ENCODE peak calls at places on chromosomes 12 and 14, in five cellular contexts. One of them, this sample, is unnamed.

GRCh38 chr12:2003676-2004112 is 563 bp downstream of the DCP1B start:
- DNase-seq in Panc1: no peak
- DNase-seq in SK-N-SH: no peak
- DNase-seq in GM12892: no peak
- DNase-seq in HCT116: no peak
- DNase-seq in this sample: no peak

GRCh38 chr12:67070307-67070600 is 198.9 kb upstream of the CAND1 start:
- DNase-seq in Panc1: no peak
- DNase-seq in SK-N-SH: peak
- DNase-seq in GM12892: no peak
- DNase-seq in HCT116: no peak
- DNase-seq in this sample: no peak

GRCh38 chr12:84856156-84856900 is 56.3 kb downstream of the SLC6A15 start:
- DNase-seq in Panc1: no peak
- DNase-seq in SK-N-SH: no peak
- DNase-seq in GM12892: no peak
- DNase-seq in HCT116: no peak
- DNase-seq in this sample: no peak

GRCh38 chr12:92927436-92928116 is 1.5 kb downstream of the EEA1 start:
- DNase-seq in Panc1: no peak
- DNase-seq in SK-N-SH: no peak
- DNase-seq in GM12892: no peak
- DNase-seq in HCT116: no peak
- DNase-seq in this sample: peak

GRCh38 chr12:96294831-96295230 is 100.7 kb downstream of the ELK3 start:
- DNase-seq in Panc1: no peak
- DNase-seq in SK-N-SH: no peak
- DNase-seq in GM12892: no peak
- DNase-seq in HCT116: no peak
- DNase-seq in this sample: no peak

GRCh38 chr14:70707138-70708038 is 65.7 kb downstream of the TTC9 start:
- DNase-seq in Panc1: no peak
- DNase-seq in SK-N-SH: no peak
- DNase-seq in GM12892: no peak
- DNase-seq in HCT116: peak
- DNase-seq in this sample: no peak

GRCh38 chr14:64715628-64716412 is 11.6 kb downstream of the PLEKHG3 start:
- DNase-seq in Panc1: no peak
- DNase-seq in SK-N-SH: no peak
- DNase-seq in GM12892: no peak
- DNase-seq in HCT116: no peak
- DNase-seq in this sample: no peak

GRCh38 chr12:58914457-58914856 is 5.8 kb downstream of the LRIG3 start:
- DNase-seq in Panc1: no peak
- DNase-seq in SK-N-SH: no peak
- DNase-seq in GM12892: no peak
- DNase-seq in HCT116: no peak
- DNase-seq in this sample: no peak

GRCh38 chr12:87511371-87511770 is 517.8 kb downstream of the C12orf50 start:
- DNase-seq in Panc1: no peak
- DNase-seq in SK-N-SH: no peak
- DNase-seq in GM12892: no peak
- DNase-seq in HCT116: no peak
- DNase-seq in this sample: no peak

GRCh38 chr12:28032811-28033537 is 60.4 kb upstream of the PTHLH start:
- DNase-seq in Panc1: no peak
- DNase-seq in SK-N-SH: no peak
- DNase-seq in GM12892: no peak
- DNase-seq in HCT116: no peak
- DNase-seq in this sample: no peak

GRCh38 chr12:71636704-71637115 is 26.9 kb downstream of the ZFC3H1 start:
- DNase-seq in Panc1: peak
- DNase-seq in SK-N-SH: peak
- DNase-seq in GM12892: no peak
- DNase-seq in HCT116: peak
- DNase-seq in this sample: peak

GRCh38 chr12:51389302-51389999 is 1.8 kb downstream of the GALNT6 start:
- DNase-seq in Panc1: no peak
- DNase-seq in SK-N-SH: no peak
- DNase-seq in GM12892: no peak
- DNase-seq in HCT116: no peak
- DNase-seq in this sample: no peak

GRCh38 chr12:74370608-74371216 is 166.9 kb upstream of the ATXN7L3B start:
- DNase-seq in Panc1: no peak
- DNase-seq in SK-N-SH: no peak
- DNase-seq in GM12892: no peak
- DNase-seq in HCT116: no peak
- DNase-seq in this sample: no peak

GRCh38 chr12:46950116-46950515 is 124.3 kb upstream of the SLC38A4 start:
- DNase-seq in Panc1: no peak
- DNase-seq in SK-N-SH: no peak
- DNase-seq in GM12892: no peak
- DNase-seq in HCT116: no peak
- DNase-seq in this sample: no peak

GRCh38 chr12:128772249-128772648 is 51.5 kb downstream of the SLC15A4 start:
- DNase-seq in Panc1: no peak
- DNase-seq in SK-N-SH: no peak
- DNase-seq in GM12892: no peak
- DNase-seq in HCT116: no peak
- DNase-seq in this sample: no peak

GRCh38 chr14:96224480-96225096 is 19.9 kb downstream of the BDKRB2 start:
- DNase-seq in Panc1: no peak
- DNase-seq in SK-N-SH: no peak
- DNase-seq in GM12892: no peak
- DNase-seq in HCT116: no peak
- DNase-seq in this sample: no peak

GRCh38 chr12:52949413-52950331 is 754 bp downstream of the KRT18 start:
- DNase-seq in Panc1: peak
- DNase-seq in SK-N-SH: no peak
- DNase-seq in GM12892: no peak
- DNase-seq in HCT116: peak
- DNase-seq in this sample: no peak

GRCh38 chr12:70598467-70599194 is 38.6 kb downstream of the PTPRB start:
- DNase-seq in Panc1: no peak
- DNase-seq in SK-N-SH: peak
- DNase-seq in GM12892: no peak
- DNase-seq in HCT116: no peak
- DNase-seq in this sample: no peak

GRCh38 chr12:93568091-93568490 is 4.4 kb upstream of the SOCS2 start:
- DNase-seq in Panc1: no peak
- DNase-seq in SK-N-SH: no peak
- DNase-seq in GM12892: no peak
- DNase-seq in HCT116: no peak
- DNase-seq in this sample: no peak

DNA sequence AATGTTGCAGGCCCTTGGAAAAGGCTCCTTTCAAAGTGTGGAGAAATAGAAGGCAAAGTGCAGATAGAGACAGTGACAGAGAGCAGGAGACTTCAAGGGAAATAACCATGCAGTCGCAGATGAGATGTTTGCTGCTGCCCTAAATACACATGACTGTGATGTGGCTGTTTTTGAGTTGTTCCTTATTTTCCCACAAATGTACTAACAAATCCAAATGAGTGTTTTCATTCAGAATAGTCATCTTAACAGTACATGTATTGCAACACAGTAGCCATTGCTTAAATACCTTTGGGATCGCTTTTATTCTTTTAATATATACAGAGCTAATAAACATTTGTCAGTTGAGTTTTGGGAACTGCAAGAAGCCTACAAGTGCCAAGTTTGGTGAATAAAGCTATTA is 101.6 kb downstream of the SLC15A5 start:
- DNase-seq in Panc1: no peak
- DNase-seq in SK-N-SH: no peak
- DNase-seq in GM12892: no peak
- DNase-seq in HCT116: no peak
- DNase-seq in this sample: no peak
- TF ChIP-seq POLR2AphosphoS5 in Panc1: no peak
- TF ChIP-seq POLR2AphosphoS5 in SK-N-SH: no peak
- TF ChIP-seq POLR2AphosphoS5 in GM12892: no peak
- TF ChIP-seq POLR2AphosphoS5 in HCT116: no peak
- TF ChIP-seq POLR2AphosphoS5 in this sample: no peak

DNA sequence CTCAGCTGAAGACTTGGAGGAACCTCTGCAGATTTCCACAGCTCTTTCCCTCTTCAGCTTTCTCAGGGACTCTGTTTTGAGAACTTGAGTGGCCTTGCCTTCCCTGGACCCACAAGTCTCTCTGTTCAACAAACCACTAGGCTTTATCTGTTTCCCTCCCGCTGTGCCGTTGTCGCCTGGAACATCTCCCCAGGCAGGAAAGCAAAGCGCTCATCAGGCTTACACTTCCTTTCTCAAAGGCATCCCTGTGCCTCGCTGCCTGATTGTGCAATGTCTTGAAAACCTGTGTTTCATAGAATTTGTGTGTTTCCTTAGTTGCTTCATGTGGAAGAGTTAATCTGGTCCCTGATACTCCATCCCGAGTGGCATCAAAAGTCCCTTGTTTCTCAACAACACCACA is 64.1 kb downstream of the PPM1A start:
- DNase-seq in Panc1: no peak
- DNase-seq in SK-N-SH: no peak
- DNase-seq in GM12892: no peak
- DNase-seq in HCT116: no peak
- DNase-seq in this sample: peak
- TF ChIP-seq POLR2AphosphoS5 in Panc1: no peak
- TF ChIP-seq POLR2AphosphoS5 in SK-N-SH: no peak
- TF ChIP-seq POLR2AphosphoS5 in GM12892: no peak
- TF ChIP-seq POLR2AphosphoS5 in HCT116: no peak
- TF ChIP-seq POLR2AphosphoS5 in this sample: no peak

DNA sequence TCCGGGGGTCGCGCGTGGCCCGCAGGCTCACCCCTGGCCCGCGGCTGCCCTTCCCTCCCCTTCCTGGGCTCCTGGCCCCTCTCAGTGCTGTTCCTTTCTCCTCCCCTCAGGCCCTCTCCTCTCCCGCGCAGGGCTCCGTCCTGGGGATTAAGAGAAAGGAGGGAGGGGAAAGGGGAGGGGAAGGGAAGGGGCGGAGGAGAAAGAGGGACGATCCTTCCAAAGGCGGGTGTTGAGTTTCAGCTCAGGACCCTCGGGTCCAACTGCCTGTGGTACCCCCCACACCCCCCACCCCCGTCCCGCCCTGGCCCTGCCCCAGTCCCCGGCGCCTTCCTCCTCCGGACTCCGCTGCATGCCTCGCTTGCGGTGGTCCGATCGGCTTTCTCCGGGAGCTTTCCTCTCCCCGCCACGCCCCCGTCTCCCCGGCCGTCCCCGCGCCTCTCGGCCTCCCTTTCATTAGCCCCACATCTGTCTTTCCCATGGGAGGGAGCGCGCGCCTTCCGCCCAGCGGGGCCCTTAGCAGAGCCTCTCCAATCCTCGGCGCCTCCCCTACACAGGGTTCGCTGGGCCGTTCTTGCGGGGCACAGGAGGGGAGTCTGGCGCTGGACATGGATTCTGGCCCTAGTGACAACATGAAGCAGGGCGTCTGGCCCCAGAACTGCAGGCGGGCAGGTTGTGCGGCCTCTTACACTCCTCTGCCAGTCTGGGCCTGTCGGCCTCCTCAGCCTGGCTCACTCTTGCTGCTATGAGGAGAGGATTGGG is 1.4 kb upstream of the EFS start:
- DNase-seq in Panc1: no peak
- DNase-seq in SK-N-SH: peak
- DNase-seq in GM12892: no peak
- DNase-seq in HCT116: no peak
- DNase-seq in this sample: no peak
- TF ChIP-seq POLR2AphosphoS5 in Panc1: no peak
- TF ChIP-seq POLR2AphosphoS5 in SK-N-SH: peak
- TF ChIP-seq POLR2AphosphoS5 in GM12892: no peak
- TF ChIP-seq POLR2AphosphoS5 in HCT116: no peak
- TF ChIP-seq POLR2AphosphoS5 in this sample: no peak

GRCh38 chr14:57323703-57324102 is 54.9 kb downstream of the AP5M1 start:
- DNase-seq in Panc1: no peak
- DNase-seq in SK-N-SH: no peak
- DNase-seq in GM12892: no peak
- DNase-seq in HCT116: no peak
- DNase-seq in this sample: no peak
- TF ChIP-seq POLR2AphosphoS5 in Panc1: no peak
- TF ChIP-seq POLR2AphosphoS5 in SK-N-SH: no peak
- TF ChIP-seq POLR2AphosphoS5 in GM12892: no peak
- TF ChIP-seq POLR2AphosphoS5 in HCT116: no peak
- TF ChIP-seq POLR2AphosphoS5 in this sample: no peak

GRCh38 chr12:132063491-132063890 is 80.6 kb downstream of the DDX51 start:
- DNase-seq in Panc1: no peak
- DNase-seq in SK-N-SH: no peak
- DNase-seq in GM12892: no peak
- DNase-seq in HCT116: no peak
- DNase-seq in this sample: no peak
- TF ChIP-seq POLR2AphosphoS5 in Panc1: no peak
- TF ChIP-seq POLR2AphosphoS5 in SK-N-SH: no peak
- TF ChIP-seq POLR2AphosphoS5 in GM12892: no peak
- TF ChIP-seq POLR2AphosphoS5 in HCT116: no peak
- TF ChIP-seq POLR2AphosphoS5 in this sample: no peak

GRCh38 chr12:7108928-7109920 is at the start of gene C1RL:
- DNase-seq in Panc1: peak
- DNase-seq in SK-N-SH: peak
- DNase-seq in GM12892: no peak
- DNase-seq in HCT116: peak
- DNase-seq in this sample: peak
- TF ChIP-seq POLR2AphosphoS5 in Panc1: no peak
- TF ChIP-seq POLR2AphosphoS5 in SK-N-SH: peak
- TF ChIP-seq POLR2AphosphoS5 in GM12892: no peak
- TF ChIP-seq POLR2AphosphoS5 in HCT116: peak
- TF ChIP-seq POLR2AphosphoS5 in this sample: peak